ENCODE peak calls at places on chromosomes 7 and 10, in four cellular contexts. R is endothelial cell of umbilical vein, D is spleen, U is NB4. M is an unnamed sample.

GRCh38 chr7:70040971-70041766 is 442.9 kb downstream of the AUTS2 start:
- DNase-seq in U (peak; percentile 40), R (no peak), D (no peak), M (no peak)

GRCh38 chr10:35079763-35080162 is 10.4 kb downstream of the CUL2 start:
- DNase-seq in D (no peak), U (peak; percentile 2), R (no peak), M (no peak)

GRCh38 chr7:48938539-48938938 is 14.2 kb downstream of the CDC14C start:
- DNase-seq in R (no peak), D (no peak), U (no peak), M (no peak)

GRCh38 chr10:131071721-131072120 is 239.8 kb downstream of the TCERG1L start:
- DNase-seq in D (peak; percentile 45), R (no peak), U (no peak), M (no peak)

GRCh38 chr7:31497501-31497900 is 16.4 kb upstream of the ITPRID1 start:
- DNase-seq in D (no peak), R (no peak), U (no peak), M (no peak)

GRCh38 chr7:11413901-11414300 is 418.1 kb downstream of the THSD7A start:
- DNase-seq in R (no peak), U (no peak), D (no peak), M (no peak)

GRCh38 chr10:21972584-21972983 is 30.9 kb downstream of the DNAJC1 start:
- DNase-seq in U (no peak), D (no peak), R (no peak), M (no peak)

GRCh38 chr7:17989546-17989945 is 38.1 kb downstream of the PRPS1L1 start:
- DNase-seq in D (no peak), U (no peak), R (peak; percentile 51), M (no peak)

GRCh38 chr10:118583611-118584010 is 11.8 kb downstream of the PRLHR start:
- DNase-seq in U (no peak), R (no peak), D (no peak), M (no peak)

GRCh38 chr7:39098506-39098905 is 120.8 kb downstream of the POU6F2 start:
- DNase-seq in D (no peak), U (no peak), R (no peak), M (no peak)

GRCh38 chr10:27207350-27207749 is 33.2 kb downstream of the ACBD5 start:
- DNase-seq in D (no peak), U (no peak), R (no peak), M (no peak)

GRCh38 chr10:104424719-104425118 is 71.1 kb downstream of the CFAP58 start:
- DNase-seq in U (peak; percentile 31), R (no peak), D (no peak), M (no peak)

GRCh38 chr7:127943541-127944521 is 87.4 kb downstream of the LRRC4 start:
- DNase-seq in D (no peak), R (no peak), U (no peak), M (no peak)

GRCh38 chr10:59234814-59235429 is 58.5 kb downstream of the PHYHIPL start:
- DNase-seq in U (peak; percentile 33), R (peak; percentile 41), D (no peak), M (no peak)

GRCh38 chr7:122006687-122007086 is 133.7 kb downstream of the PTPRZ1 start:
- DNase-seq in U (no peak), R (no peak), D (no peak), M (no peak)

GRCh38 chr7:127438836-127439235 is 46.3 kb upstream of the ZNF800 start:
- DNase-seq in R (no peak), U (no peak), D (no peak), M (no peak)

GRCh38 chr7:11168622-11169170 is 195.0 kb downstream of the PHF14 start:
- DNase-seq in D (no peak), R (no peak), U (no peak), M (no peak)

GRCh38 chr7:107964510-107964909 is 38.5 kb downstream of the LAMB1 start:
- DNase-seq in U (no peak), D (no peak), R (no peak), M (no peak)

GRCh38 chr7:39310699-39311098 is 255.5 kb upstream of the YAE1 start:
- DNase-seq in U (no peak), D (no peak), R (no peak), M (no peak)

GRCh38 chr10:24642921-24643678 is 80.6 kb downstream of the ARHGAP21 start:
- DNase-seq in D (no peak), U (peak; percentile 54), R (peak; percentile 78), M (no peak)

GRCh38 chr7:12623885-12624498 is 53.5 kb downstream of the SCIN start:
- DNase-seq in D (no peak), R (peak; percentile 54), U (peak; percentile 36), M (no peak)

GRCh38 chr10:119375574-119376265 is 166.8 kb downstream of the RGS10 start:
- DNase-seq in D (no peak), R (peak; percentile 7), U (no peak), M (no peak)

GRCh38 chr7:39353615-39354376 is 212.4 kb upstream of the YAE1 start:
- DNase-seq in D (no peak), U (no peak), R (peak; percentile 37), M (no peak)

GRCh38 chr10:27240891-27241639 is 468 bp upstream of the ACBD5 start:
- DNase-seq in R (peak; percentile 38), U (peak; percentile 70), D (peak; percentile 88), M (no peak)

GRCh38 chr10:693506-693905 is 4.0 kb upstream of the DIP2C start:
- DNase-seq in U (no peak), D (no peak), R (no peak), M (no peak)

GRCh38 chr10:35386594-35387174 is 50.4 kb downstream of the CCNY start:
- DNase-seq in R (peak; percentile 78), D (no peak), U (no peak), M (no peak)

GRCh38 chr10:119496282-119496681 is 46.2 kb downstream of the RGS10 start:
- DNase-seq in R (no peak), D (no peak), U (no peak), M (no peak)

GRCh38 chr7:37817219-37817618 is 31.2 kb upstream of the NME8 start:
- DNase-seq in R (no peak), U (no peak), D (no peak), M (no peak)

GRCh38 chr7:44727346-44728262 is 21.0 kb upstream of the ZMIZ2 start:
- DNase-seq in R (peak; percentile 80), U (no peak), D (peak; percentile 36), M (no peak)

GRCh38 chr7:140084972-140085371 is 22.2 kb upstream of the PARP12 start:
- DNase-seq in U (peak; percentile 72), R (peak; percentile 13), D (peak; percentile 85), M (no peak)

GRCh38 chr7:147078324-147078723 is 961.7 kb downstream of the CNTNAP2 start:
- DNase-seq in U (no peak), D (no peak), R (no peak), M (no peak)

GRCh38 chr7:113698556-113699220 is 220.1 kb downstream of the PPP1R3A start:
- DNase-seq in U (peak; percentile 50), D (no peak), R (peak; percentile 44), M (no peak)

GRCh38 chr10:71081229-71081560 is 131.2 kb upstream of the UNC5B start:
- DNase-seq in U (no peak), R (no peak), D (no peak), M (no peak)

GRCh38 chr10:62075414-62075813 is 173.9 kb downstream of the ARID5B start:
- DNase-seq in D (no peak), R (no peak), U (no peak), M (no peak)

GRCh38 chr7:96184783-96185182 is 137.1 kb downstream of the SLC25A13 start:
- DNase-seq in U (no peak), R (no peak), D (no peak), M (no peak)

GRCh38 chr7:100914208-100914878 is 18.7 kb upstream of the ACHE start:
- DNase-seq in R (no peak), D (peak; percentile 31), U (no peak), M (no peak)

GRCh38 chr10:5975641-5976473 is 1.5 kb downstream of the IL15RA start:
- DNase-seq in U (peak; percentile 80), R (peak; percentile 66), D (no peak), M (no peak)

GRCh38 chr10:88379575-88379974 is 203.5 kb downstream of the RNLS start:
- DNase-seq in R (no peak), D (no peak), U (peak; percentile 14), M (no peak)

GRCh38 chr10:72597897-72598296 is 28.0 kb downstream of the MICU1 start:
- DNase-seq in U (no peak), D (no peak), R (no peak), M (no peak)
- TF ChIP-seq POLR2A in U (no peak), D (no peak), R (no peak), M (no peak)

DNA sequence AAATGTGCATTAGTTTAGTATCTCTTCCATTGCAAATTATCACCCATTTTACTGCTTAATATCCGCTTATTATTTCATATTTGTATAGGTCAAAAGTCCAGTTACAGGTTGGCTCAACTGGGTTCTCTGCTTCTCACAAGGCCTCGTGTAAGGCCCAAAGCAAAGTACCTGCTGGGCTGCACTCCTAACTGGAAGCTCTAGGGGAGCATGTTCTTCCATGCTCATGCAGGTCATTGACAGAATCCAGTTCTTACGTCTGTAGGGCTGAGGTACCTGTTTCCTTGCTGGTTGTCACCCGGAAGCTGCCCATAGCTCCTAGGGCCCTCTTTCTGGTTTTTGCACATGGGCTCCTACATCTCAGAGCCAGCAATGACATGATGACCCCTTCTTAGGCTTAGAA is 79.6 kb downstream of the RAPGEF5 start:
- DNase-seq in U (no peak), D (no peak), R (no peak), M (no peak)
- TF ChIP-seq CTCF in U (no peak), D (no peak), R (no peak), M (no peak)

GRCh38 chr7:155763721-155764431 is 48.4 kb downstream of the SHH start:
- DNase-seq in R (peak; percentile 88), U (peak; percentile 36), D (peak; percentile 86), M (no peak)
- TF ChIP-seq POLR2A in R (no peak), U (no peak), D (no peak), M (no peak)

GRCh38 chr7:106166651-106167342 is 54.7 kb upstream of the SYPL1 start:
- DNase-seq in D (no peak), R (peak; percentile 69), U (peak; percentile 79), M (no peak)
- TF ChIP-seq CTCF in D (peak; percentile 80), R (peak; percentile 63), U (peak; percentile 74), M (peak; percentile 82)

GRCh38 chr7:94483843-94484242 is 25.8 kb upstream of the CASD1 start:
- DNase-seq in U (no peak), D (no peak), R (no peak), M (no peak)
- TF ChIP-seq POLR2A in U (no peak), D (no peak), R (no peak), M (no peak)

M was measured in esophagus squamous epithelium.